ENCODE peak calls at places on chromosome 1, in nine cellular contexts. One of them, this sample, is unnamed. For H3K4me1, the result is how much of the 10 kb centered on the place peaks cover.

GRCh38 chr1:228289239-228289849 is 81.5 kb downstream of the OBSCN start:
- DNase-seq in thoracic aorta: no peak
- DNase-seq in foreskin keratinocyte: no peak
- DNase-seq in small intestine: no peak
- DNase-seq in heart right ventricle: no peak
- DNase-seq in astrocyte: no peak
- DNase-seq in adipocyte: no peak
- DNase-seq in GM23248: no peak
- DNase-seq in esophagus squamous epithelium: no peak
- DNase-seq in this sample: no peak

GRCh38 chr1:75430526-75430925 is 180.4 kb downstream of the SLC44A5 start:
- DNase-seq in thoracic aorta: no peak
- DNase-seq in foreskin keratinocyte: no peak
- DNase-seq in small intestine: no peak
- DNase-seq in heart right ventricle: no peak
- DNase-seq in astrocyte: peak
- DNase-seq in adipocyte: peak
- DNase-seq in GM23248: no peak
- DNase-seq in esophagus squamous epithelium: no peak
- DNase-seq in this sample: no peak

GRCh38 chr1:180948357-180948756 is 35.7 kb downstream of the KIAA1614 start:
- DNase-seq in thoracic aorta: no peak
- DNase-seq in foreskin keratinocyte: peak
- DNase-seq in small intestine: no peak
- DNase-seq in heart right ventricle: no peak
- DNase-seq in astrocyte: no peak
- DNase-seq in adipocyte: peak
- DNase-seq in GM23248: no peak
- DNase-seq in esophagus squamous epithelium: no peak
- DNase-seq in this sample: no peak

GRCh38 chr1:165828581-165829329 is 1.3 kb downstream of the UCK2 start:
- DNase-seq in thoracic aorta: no peak
- DNase-seq in foreskin keratinocyte: no peak
- DNase-seq in small intestine: peak
- DNase-seq in heart right ventricle: peak
- DNase-seq in astrocyte: peak
- DNase-seq in adipocyte: peak
- DNase-seq in GM23248: peak
- DNase-seq in esophagus squamous epithelium: no peak
- DNase-seq in this sample: peak

GRCh38 chr1:220391426-220391825 is 119.2 kb upstream of the RAB3GAP2 start:
- DNase-seq in thoracic aorta: no peak
- DNase-seq in foreskin keratinocyte: peak
- DNase-seq in small intestine: no peak
- DNase-seq in heart right ventricle: no peak
- DNase-seq in astrocyte: no peak
- DNase-seq in adipocyte: no peak
- DNase-seq in GM23248: no peak
- DNase-seq in esophagus squamous epithelium: no peak
- DNase-seq in this sample: no peak

GRCh38 chr1:36710008-36710407 is 227.3 kb upstream of the CSF3R start:
- DNase-seq in thoracic aorta: no peak
- DNase-seq in foreskin keratinocyte: no peak
- DNase-seq in small intestine: no peak
- DNase-seq in heart right ventricle: no peak
- DNase-seq in astrocyte: no peak
- DNase-seq in adipocyte: no peak
- DNase-seq in GM23248: no peak
- DNase-seq in esophagus squamous epithelium: no peak
- DNase-seq in this sample: no peak

GRCh38 chr1:183424691-183425090 is 6.5 kb upstream of the NMNAT2 start:
- DNase-seq in thoracic aorta: no peak
- DNase-seq in foreskin keratinocyte: no peak
- DNase-seq in small intestine: no peak
- DNase-seq in heart right ventricle: no peak
- DNase-seq in astrocyte: no peak
- DNase-seq in adipocyte: peak
- DNase-seq in GM23248: no peak
- DNase-seq in esophagus squamous epithelium: no peak
- DNase-seq in this sample: no peak

GRCh38 chr1:207861442-207862177 is 49.3 kb downstream of the CD34 start:
- DNase-seq in thoracic aorta: no peak
- DNase-seq in foreskin keratinocyte: no peak
- DNase-seq in small intestine: peak
- DNase-seq in heart right ventricle: no peak
- DNase-seq in astrocyte: peak
- DNase-seq in adipocyte: no peak
- DNase-seq in GM23248: no peak
- DNase-seq in esophagus squamous epithelium: no peak
- DNase-seq in this sample: no peak

DNA sequence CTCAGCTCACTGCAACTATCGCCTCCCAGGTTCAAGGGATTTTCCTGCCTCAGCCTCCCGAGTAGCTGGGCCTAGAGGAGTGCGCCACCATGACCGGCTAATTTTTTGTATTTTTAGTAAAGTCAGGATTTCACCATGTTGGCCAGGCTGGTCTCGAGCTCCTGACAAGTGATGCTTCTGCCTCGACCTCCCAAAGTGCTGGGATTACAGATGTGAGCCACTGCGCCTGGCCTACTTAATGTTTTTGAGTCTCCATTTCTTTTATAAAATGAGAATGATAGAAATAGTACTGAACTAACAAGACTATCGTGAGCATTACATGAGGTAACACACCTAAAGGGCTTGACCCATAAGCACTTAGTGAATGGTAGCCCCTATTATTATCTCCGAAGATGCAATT is 21.4 kb downstream of the NUAK2 start:
- DNase-seq in thoracic aorta: no peak
- DNase-seq in foreskin keratinocyte: no peak
- DNase-seq in small intestine: no peak
- DNase-seq in heart right ventricle: no peak
- DNase-seq in astrocyte: no peak
- DNase-seq in adipocyte: no peak
- DNase-seq in GM23248: no peak
- DNase-seq in esophagus squamous epithelium: no peak
- DNase-seq in this sample: no peak
- H3K4me1 ChIP-seq in thoracic aorta: under half
- H3K4me1 ChIP-seq in foreskin keratinocyte: half or more
- H3K4me1 ChIP-seq in small intestine: under half
- H3K4me1 ChIP-seq in heart right ventricle: under half
- H3K4me1 ChIP-seq in astrocyte: half or more
- H3K4me1 ChIP-seq in adipocyte: under half
- H3K4me1 ChIP-seq in GM23248: half or more
- H3K4me1 ChIP-seq in esophagus squamous epithelium: under half
- H3K4me1 ChIP-seq in this sample: under half

GRCh38 chr1:45403298-45404079 is 63.2 kb upstream of the MUTYH start:
- DNase-seq in thoracic aorta: no peak
- DNase-seq in foreskin keratinocyte: peak
- DNase-seq in small intestine: no peak
- DNase-seq in heart right ventricle: no peak
- DNase-seq in astrocyte: no peak
- DNase-seq in adipocyte: no peak
- DNase-seq in GM23248: no peak
- DNase-seq in esophagus squamous epithelium: no peak
- DNase-seq in this sample: no peak

GRCh38 chr1:45409243-45409642 is 69.0 kb upstream of the MUTYH start:
- DNase-seq in thoracic aorta: no peak
- DNase-seq in foreskin keratinocyte: no peak
- DNase-seq in small intestine: no peak
- DNase-seq in heart right ventricle: no peak
- DNase-seq in astrocyte: peak
- DNase-seq in adipocyte: no peak
- DNase-seq in GM23248: no peak
- DNase-seq in esophagus squamous epithelium: no peak
- DNase-seq in this sample: no peak

GRCh38 chr1:45407888-45408287 is 67.6 kb upstream of the MUTYH start:
- DNase-seq in thoracic aorta: no peak
- DNase-seq in foreskin keratinocyte: no peak
- DNase-seq in small intestine: no peak
- DNase-seq in heart right ventricle: no peak
- DNase-seq in astrocyte: no peak
- DNase-seq in adipocyte: no peak
- DNase-seq in GM23248: no peak
- DNase-seq in esophagus squamous epithelium: no peak
- DNase-seq in this sample: no peak

GRCh38 chr1:45401524-45401923 is 61.3 kb upstream of the MUTYH start:
- DNase-seq in thoracic aorta: no peak
- DNase-seq in foreskin keratinocyte: no peak
- DNase-seq in small intestine: no peak
- DNase-seq in heart right ventricle: no peak
- DNase-seq in astrocyte: no peak
- DNase-seq in adipocyte: no peak
- DNase-seq in GM23248: no peak
- DNase-seq in esophagus squamous epithelium: no peak
- DNase-seq in this sample: no peak

DNA sequence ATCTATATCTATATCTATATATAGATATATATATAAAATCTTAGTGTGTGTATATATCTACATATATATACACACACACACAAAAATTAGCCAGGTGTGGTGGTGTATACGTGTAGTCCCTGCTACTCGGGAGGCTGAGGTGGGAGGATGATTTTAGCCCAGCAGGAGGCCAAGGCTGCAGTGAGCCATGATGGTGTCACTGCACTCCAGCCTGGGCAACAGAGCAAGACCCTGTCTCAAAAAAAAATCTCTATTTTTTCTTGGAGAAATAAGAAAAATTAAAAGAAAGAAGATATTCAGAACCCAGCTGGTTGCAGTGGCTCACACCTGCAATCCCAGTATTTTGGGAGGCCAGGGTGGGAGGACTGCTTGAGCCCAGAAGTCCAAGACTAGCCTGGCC is 65.4 kb upstream of the MUTYH start:
- DNase-seq in thoracic aorta: no peak
- DNase-seq in foreskin keratinocyte: no peak
- DNase-seq in small intestine: no peak
- DNase-seq in heart right ventricle: no peak
- DNase-seq in astrocyte: no peak
- DNase-seq in adipocyte: no peak
- DNase-seq in GM23248: no peak
- DNase-seq in esophagus squamous epithelium: no peak
- DNase-seq in this sample: no peak
- H3K4me1 ChIP-seq in thoracic aorta: under half
- H3K4me1 ChIP-seq in foreskin keratinocyte: under half
- H3K4me1 ChIP-seq in small intestine: under half
- H3K4me1 ChIP-seq in heart right ventricle: under half
- H3K4me1 ChIP-seq in astrocyte: under half
- H3K4me1 ChIP-seq in adipocyte: under half
- H3K4me1 ChIP-seq in GM23248: under half
- H3K4me1 ChIP-seq in esophagus squamous epithelium: under half
- H3K4me1 ChIP-seq in this sample: under half

GRCh38 chr1:111448482-111448917 is 556 bp downstream of the WDR77 start:
- DNase-seq in thoracic aorta: no peak
- DNase-seq in foreskin keratinocyte: no peak
- DNase-seq in small intestine: no peak
- DNase-seq in heart right ventricle: no peak
- DNase-seq in astrocyte: peak
- DNase-seq in adipocyte: peak
- DNase-seq in GM23248: peak
- DNase-seq in esophagus squamous epithelium: no peak
- DNase-seq in this sample: peak

GRCh38 chr1:111446967-111447892 is 1.8 kb downstream of the WDR77 start:
- DNase-seq in thoracic aorta: no peak
- DNase-seq in foreskin keratinocyte: peak
- DNase-seq in small intestine: peak
- DNase-seq in heart right ventricle: no peak
- DNase-seq in astrocyte: no peak
- DNase-seq in adipocyte: no peak
- DNase-seq in GM23248: no peak
- DNase-seq in esophagus squamous epithelium: no peak
- DNase-seq in this sample: peak

GRCh38 chr1:111450185-111450584 is 921 bp downstream of the ATP5PB start:
- DNase-seq in thoracic aorta: no peak
- DNase-seq in foreskin keratinocyte: no peak
- DNase-seq in small intestine: no peak
- DNase-seq in heart right ventricle: no peak
- DNase-seq in astrocyte: no peak
- DNase-seq in adipocyte: no peak
- DNase-seq in GM23248: no peak
- DNase-seq in esophagus squamous epithelium: no peak
- DNase-seq in this sample: no peak

GRCh38 chr1:111449703-111450017 is 396 bp downstream of the ATP5PB start:
- DNase-seq in thoracic aorta: no peak
- DNase-seq in foreskin keratinocyte: no peak
- DNase-seq in small intestine: no peak
- DNase-seq in heart right ventricle: no peak
- DNase-seq in astrocyte: no peak
- DNase-seq in adipocyte: no peak
- DNase-seq in GM23248: no peak
- DNase-seq in esophagus squamous epithelium: no peak
- DNase-seq in this sample: no peak

DNA sequence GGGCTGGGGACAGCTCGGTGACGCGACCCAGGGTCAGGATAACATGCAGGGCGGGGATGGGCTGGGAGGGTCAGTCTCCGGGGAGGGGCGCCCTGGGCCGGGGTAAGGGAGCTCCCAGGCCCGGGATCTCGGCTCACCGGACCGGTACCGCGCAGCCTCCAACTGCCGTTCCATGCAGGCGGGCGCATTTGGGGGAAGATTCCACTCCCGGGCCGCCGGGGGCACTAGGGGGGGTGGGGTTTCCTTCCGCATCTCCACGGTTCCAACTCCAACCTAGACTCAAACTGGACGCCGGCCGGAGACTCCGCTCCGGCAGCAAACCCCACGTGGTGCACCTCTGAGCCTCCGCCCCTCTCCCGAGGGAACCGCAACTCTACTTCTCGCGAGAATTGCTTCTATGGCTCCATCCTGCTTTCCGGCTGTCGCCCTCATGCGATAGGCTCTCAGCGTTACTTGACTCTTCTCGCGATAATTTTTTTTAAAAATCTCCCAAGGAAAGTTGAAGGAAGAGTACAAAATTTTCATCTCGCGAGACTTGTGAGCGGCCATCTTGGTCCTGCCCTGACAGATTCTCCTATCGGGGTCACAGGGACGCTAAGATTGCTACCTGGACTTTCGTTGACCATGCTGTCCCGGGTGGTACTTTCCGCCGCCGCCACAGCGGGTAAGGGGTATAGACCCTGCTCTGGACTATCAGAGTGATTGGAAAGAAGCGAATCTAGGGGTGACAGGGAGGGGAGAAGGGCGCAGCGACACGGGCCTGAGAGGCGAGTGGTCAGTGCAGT is at the start of the genes ATP5PB and WDR77:
- DNase-seq in thoracic aorta: peak
- DNase-seq in foreskin keratinocyte: peak
- DNase-seq in small intestine: peak
- DNase-seq in heart right ventricle: peak
- DNase-seq in astrocyte: peak
- DNase-seq in adipocyte: peak
- DNase-seq in GM23248: peak
- DNase-seq in esophagus squamous epithelium: peak
- DNase-seq in this sample: peak
- H3K4me1 ChIP-seq in thoracic aorta: under half
- H3K4me1 ChIP-seq in foreskin keratinocyte: under half
- H3K4me1 ChIP-seq in small intestine: under half
- H3K4me1 ChIP-seq in heart right ventricle: half or more
- H3K4me1 ChIP-seq in astrocyte: under half
- H3K4me1 ChIP-seq in adipocyte: under half
- H3K4me1 ChIP-seq in GM23248: under half
- H3K4me1 ChIP-seq in esophagus squamous epithelium: under half
- H3K4me1 ChIP-seq in this sample: under half

GRCh38 chr1:116515702-116516101 is 55.1 kb downstream of the CD58 start:
- DNase-seq in thoracic aorta: no peak
- DNase-seq in foreskin keratinocyte: no peak
- DNase-seq in small intestine: no peak
- DNase-seq in heart right ventricle: no peak
- DNase-seq in astrocyte: no peak
- DNase-seq in adipocyte: no peak
- DNase-seq in GM23248: no peak
- DNase-seq in esophagus squamous epithelium: no peak
- DNase-seq in this sample: no peak

GRCh38 chr1:116516631-116517030 is 54.2 kb downstream of the CD58 start:
- DNase-seq in thoracic aorta: no peak
- DNase-seq in foreskin keratinocyte: no peak
- DNase-seq in small intestine: no peak
- DNase-seq in heart right ventricle: no peak
- DNase-seq in astrocyte: no peak
- DNase-seq in adipocyte: no peak
- DNase-seq in GM23248: no peak
- DNase-seq in esophagus squamous epithelium: no peak
- DNase-seq in this sample: no peak

GRCh38 chr1:116513956-116514355 is 56.9 kb downstream of the CD58 start:
- DNase-seq in thoracic aorta: no peak
- DNase-seq in foreskin keratinocyte: no peak
- DNase-seq in small intestine: no peak
- DNase-seq in heart right ventricle: peak
- DNase-seq in astrocyte: no peak
- DNase-seq in adipocyte: no peak
- DNase-seq in GM23248: no peak
- DNase-seq in esophagus squamous epithelium: no peak
- DNase-seq in this sample: no peak

GRCh38 chr1:116511459-116512019 is 59.3 kb downstream of the CD58 start:
- DNase-seq in thoracic aorta: no peak
- DNase-seq in foreskin keratinocyte: no peak
- DNase-seq in small intestine: no peak
- DNase-seq in heart right ventricle: no peak
- DNase-seq in astrocyte: no peak
- DNase-seq in adipocyte: no peak
- DNase-seq in GM23248: no peak
- DNase-seq in esophagus squamous epithelium: no peak
- DNase-seq in this sample: no peak

DNA sequence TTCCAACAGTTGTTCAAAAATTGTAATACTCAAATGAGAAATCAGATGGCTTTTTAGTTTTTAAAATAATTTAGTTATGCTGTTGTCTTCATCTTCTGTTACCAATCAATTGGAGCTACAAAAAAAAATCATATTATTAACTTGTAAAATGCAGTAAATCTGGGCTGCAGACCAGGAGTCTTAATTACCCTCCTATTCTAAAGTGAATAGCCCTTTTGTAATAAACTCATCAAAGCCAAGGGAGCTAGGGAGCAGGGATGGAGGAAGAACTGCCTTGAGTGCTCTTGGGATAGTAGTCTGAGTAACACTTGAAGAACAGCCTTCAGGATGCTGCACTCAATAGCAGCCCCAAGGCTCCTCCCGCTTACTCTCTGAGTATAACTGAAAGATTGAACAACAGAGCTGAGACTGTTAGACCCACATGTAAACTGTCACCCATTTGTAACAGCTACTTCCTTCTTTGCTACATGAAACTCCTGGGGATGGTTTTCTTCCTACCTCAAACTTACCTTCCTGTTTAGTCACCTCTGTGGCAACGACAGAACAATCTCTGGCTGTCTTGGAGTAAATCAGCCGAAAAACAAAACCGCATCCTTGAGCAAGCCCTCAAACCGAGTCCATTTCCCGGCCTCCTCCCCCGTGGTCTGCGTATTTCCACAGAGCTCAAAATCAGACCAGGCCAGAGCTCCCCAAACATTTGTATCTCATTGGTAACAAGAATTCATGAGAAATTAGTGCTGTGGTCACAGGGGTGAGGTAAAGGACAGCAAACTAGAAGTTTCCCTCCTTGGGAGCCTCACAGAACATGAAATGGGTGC is 55.9 kb downstream of the CD58 start:
- DNase-seq in thoracic aorta: no peak
- DNase-seq in foreskin keratinocyte: no peak
- DNase-seq in small intestine: peak
- DNase-seq in heart right ventricle: no peak
- DNase-seq in astrocyte: peak
- DNase-seq in adipocyte: no peak
- DNase-seq in GM23248: no peak
- DNase-seq in esophagus squamous epithelium: no peak
- DNase-seq in this sample: no peak
- H3K4me1 ChIP-seq in thoracic aorta: under half
- H3K4me1 ChIP-seq in foreskin keratinocyte: under half
- H3K4me1 ChIP-seq in small intestine: under half
- H3K4me1 ChIP-seq in heart right ventricle: under half
- H3K4me1 ChIP-seq in astrocyte: under half
- H3K4me1 ChIP-seq in adipocyte: under half
- H3K4me1 ChIP-seq in GM23248: under half
- H3K4me1 ChIP-seq in esophagus squamous epithelium: under half
- H3K4me1 ChIP-seq in this sample: under half

This sample was measured in pancreas.